ENCODE peak calls at places on chromosomes 5 and 9, in five cellular contexts. R is neuronal stem cell, Z is HepG2, G is PC-3, L is GM23248. W is an unnamed sample.

GRCh38 chr5:19767987-19768386 is 220.0 kb downstream of the CDH18 start:
- DNase-seq in R (no peak), Z (no peak), G (peak; percentile 37), L (no peak), W (no peak)

GRCh38 chr5:151121652-151122051 is 35.9 kb downstream of the ANXA6 start:
- DNase-seq in R (no peak), Z (no peak), G (no peak), L (no peak), W (no peak)

GRCh38 chr9:95249986-95250385 is 67.5 kb downstream of the FANCC start:
- DNase-seq in R (no peak), Z (peak; percentile 65), G (no peak), L (no peak), W (no peak)

GRCh38 chr5:644971-645370 is 32.8 kb downstream of the CEP72 start:
- DNase-seq in R (no peak), Z (no peak), G (no peak), L (no peak), W (no peak)

GRCh38 chr5:85646036-85646435 is 971.7 kb upstream of the COX7C start:
- DNase-seq in R (no peak), Z (no peak), G (no peak), L (no peak), W (no peak)

GRCh38 chr9:78239506-78239905 is 3.6 kb downstream of the CEP78 start:
- DNase-seq in R (no peak), Z (peak; percentile 62), G (peak; percentile 47), L (no peak), W (no peak)

GRCh38 chr9:8457050-8457449 is 657.5 kb upstream of the DMAC1 start:
- DNase-seq in R (no peak), Z (no peak), G (no peak), L (no peak), W (no peak)

GRCh38 chr5:150785950-150786349 is 7.4 kb downstream of the SMIM3 start:
- DNase-seq in R (no peak), Z (no peak), G (no peak), L (no peak), W (no peak)

GRCh38 chr5:108046955-108047670 is 334.8 kb downstream of the FBXL17 start:
- DNase-seq in R (no peak), Z (no peak), G (no peak), L (no peak), W (no peak)

GRCh38 chr5:53256746-53257145 is 147.2 kb upstream of the MOCS2 start:
- DNase-seq in R (no peak), Z (no peak), G (peak; percentile 45), L (peak; percentile 74), W (no peak)

GRCh38 chr9:105413486-105414068 is 34.3 kb upstream of the FSD1L start:
- DNase-seq in R (no peak), Z (peak; percentile 47), G (peak; percentile 37), L (peak; percentile 49), W (no peak)

GRCh38 chr5:91474201-91474600 is 91.1 kb upstream of the ARRDC3 start:
- DNase-seq in R (no peak), Z (no peak), G (no peak), L (no peak), W (no peak)

GRCh38 chr9:137217276-137218211 is 4.5 kb downstream of the RNF208 start:
- DNase-seq in R (no peak), Z (peak; percentile 66), G (peak; percentile 84), L (peak; percentile 67), W (no peak)

GRCh38 chr5:1053391-1054017 is 44.9 kb downstream of the NKD2 start:
- DNase-seq in R (no peak), Z (no peak), G (no peak), L (no peak), W (peak; percentile 85)

DNA sequence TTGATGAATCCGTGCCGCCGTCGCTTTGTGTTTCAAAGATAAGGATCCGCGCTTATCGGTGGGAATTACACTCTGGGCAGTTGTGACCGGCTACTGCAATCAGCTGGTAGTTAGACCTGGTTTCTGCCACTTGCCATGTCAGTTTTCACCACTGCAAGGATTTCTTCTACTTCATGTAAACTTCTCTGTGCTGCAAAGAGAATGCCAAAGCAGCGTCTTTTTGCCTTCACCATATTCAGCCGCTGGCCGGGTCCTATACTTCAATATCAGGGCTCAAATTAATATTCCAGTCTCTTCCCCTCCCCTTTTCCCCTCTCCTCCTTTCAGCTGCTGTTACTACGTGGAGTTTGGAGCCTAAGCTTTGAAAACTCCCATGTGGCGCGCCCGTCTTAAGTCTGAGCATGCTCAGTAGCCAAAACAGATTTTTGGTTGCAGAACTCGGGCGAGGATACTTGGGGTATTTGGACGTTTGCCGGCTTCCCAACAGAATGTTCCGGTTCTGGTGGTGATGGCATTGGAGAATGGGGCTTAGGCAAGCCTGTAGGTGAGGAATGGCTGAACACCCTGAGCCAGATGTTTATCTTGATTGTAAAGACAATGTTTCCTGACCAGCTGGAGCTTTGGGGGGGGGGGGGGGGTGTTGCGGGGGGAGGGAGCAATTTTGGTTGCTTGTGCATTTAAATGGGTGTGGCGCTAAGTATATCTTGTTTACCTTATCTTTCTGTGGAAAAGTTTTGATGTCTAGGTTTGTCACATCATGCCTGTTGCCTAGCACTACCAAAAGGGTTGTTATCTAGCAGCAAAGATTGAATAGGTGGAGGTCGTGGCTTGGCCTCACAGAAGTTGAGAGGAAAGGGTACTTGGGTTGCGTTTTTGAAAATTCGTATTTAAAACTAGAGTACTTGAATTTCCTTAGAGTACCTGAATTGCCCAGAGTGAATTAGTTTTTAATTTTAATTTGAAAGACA is 1.1 kb downstream of the SMAD5 start:
- DNase-seq in R (peak; percentile 32), Z (peak; percentile 52), G (peak; percentile 51), L (peak; percentile 85), W (no peak)
- H2AFZ ChIP-seq in R (peak overlapping the region; percentile 90), Z (no peak overlapping the region), G (peak overlapping the region; percentile 77), L (peak overlapping the region; percentile 97), W (peak overlapping the region; percentile 91)

DNA sequence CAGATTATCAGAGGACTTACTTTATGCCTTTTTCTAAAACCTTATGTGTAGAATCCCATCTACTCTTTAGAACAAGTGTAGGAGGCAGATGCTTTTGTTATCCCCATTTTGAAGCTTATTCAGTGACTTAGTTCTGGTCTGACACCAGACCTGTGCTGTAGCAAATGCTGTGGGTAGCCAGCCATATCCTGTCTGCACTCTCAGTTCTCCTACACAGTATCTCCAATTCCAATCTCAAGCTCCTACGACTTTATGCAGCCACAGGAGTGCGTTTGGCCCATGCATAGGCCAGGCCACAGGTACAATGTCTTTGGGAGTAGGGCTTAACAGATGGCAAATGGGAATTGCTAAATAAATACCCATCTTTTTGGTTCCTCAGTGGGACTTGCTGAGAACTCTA is 292.6 kb downstream of the MCTP1 start:
- DNase-seq in R (no peak), Z (no peak), G (no peak), L (no peak), W (no peak)
- H3K4me1 ChIP-seq in R (no peaks in the 10 kb centered on the region), Z (no peaks in the 10 kb centered on the region), G (no peaks in the 10 kb centered on the region), L (no peaks in the 10 kb centered on the region), W (no peaks in the 10 kb centered on the region)

GRCh38 chr9:70792796-70793195 is 328.6 kb downstream of the TRPM3 start:
- DNase-seq in R (no peak), Z (no peak), G (no peak), L (no peak), W (no peak)

GRCh38 chr9:70795841-70796240 is 325.6 kb downstream of the TRPM3 start:
- DNase-seq in R (no peak), Z (no peak), G (no peak), L (no peak), W (no peak)

GRCh38 chr9:70789086-70789485 is 332.3 kb downstream of the TRPM3 start:
- DNase-seq in R (no peak), Z (no peak), G (no peak), L (no peak), W (no peak)

DNA sequence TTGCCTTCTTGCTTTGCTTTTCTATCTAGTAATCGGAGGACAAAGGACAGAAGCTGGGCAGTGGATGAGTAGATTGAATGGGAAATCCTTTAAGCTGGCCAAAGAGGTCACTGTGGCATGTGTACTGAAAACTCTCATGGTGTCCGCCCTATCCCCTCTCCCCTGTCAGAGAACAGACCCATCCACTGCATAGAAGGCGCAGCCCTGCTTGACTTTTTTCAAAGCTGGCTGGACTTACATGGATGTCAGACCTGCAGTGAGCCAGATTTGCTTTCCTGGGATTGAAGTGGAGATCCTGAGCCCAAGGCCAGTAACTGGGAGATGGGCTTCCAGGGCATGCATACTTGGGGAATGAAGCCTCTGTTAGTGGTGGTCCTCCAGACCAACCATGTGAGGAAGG is 329.5 kb downstream of the TRPM3 start:
- DNase-seq in R (peak; percentile 29), Z (no peak), G (no peak), L (no peak), W (no peak)
- H2AFZ ChIP-seq in R (no peak overlapping the region), Z (no peak overlapping the region), G (no peak overlapping the region), L (no peak overlapping the region), W (no peak overlapping the region)

GRCh38 chr5:176536132-176536901 is 885 bp downstream of the RNF44 start:
- DNase-seq in R (peak; percentile 82), Z (peak; percentile 59), G (peak; percentile 66), L (peak; percentile 92), W (peak; percentile 97)

GRCh38 chr5:176534640-176535039 is 2.6 kb downstream of the RNF44 start:
- DNase-seq in R (no peak), Z (no peak), G (no peak), L (peak; percentile 22), W (peak; percentile 80)

GRCh38 chr5:176536902-176537607 is at the start of gene RNF44:
- DNase-seq in R (peak; percentile 96), Z (peak; percentile 94), G (peak; percentile 96), L (peak; percentile 98), W (peak; percentile 100)

GRCh38 chr5:176535101-176535654 is 2.0 kb downstream of the RNF44 start:
- DNase-seq in R (no peak), Z (no peak), G (peak; percentile 19), L (peak; percentile 56), W (peak; percentile 77)

DNA sequence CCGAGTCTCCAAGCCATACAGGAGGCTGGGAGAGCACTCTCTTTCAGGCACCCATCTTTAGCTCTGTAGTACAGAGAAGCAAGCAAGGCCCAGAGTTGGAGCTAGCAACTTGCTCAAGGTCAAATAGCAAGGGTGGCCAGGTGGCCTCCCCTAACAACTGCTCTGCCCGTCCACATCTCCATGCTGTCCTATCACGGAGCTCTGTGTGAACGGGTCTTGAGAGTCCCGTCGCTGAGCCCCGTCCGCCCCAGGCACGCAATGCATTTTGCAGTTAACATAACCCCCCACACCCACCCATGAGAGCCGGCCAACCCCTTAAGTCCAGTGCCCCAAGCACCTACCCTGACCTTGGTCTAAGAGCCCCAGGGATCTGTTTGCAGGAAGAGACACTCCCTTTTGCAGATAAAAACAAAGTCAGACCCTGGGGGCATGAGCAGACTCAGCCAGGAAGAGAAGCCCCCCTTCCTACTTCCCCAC is 1.5 kb downstream of the RNF44 start:
- DNase-seq in R (no peak), Z (peak; percentile 42), G (peak; percentile 17), L (peak; percentile 37), W (peak; percentile 61)
- H3K4me1 ChIP-seq in R (peaks cover 19% of the 10 kb centered on the region), Z (peaks cover 49% of the 10 kb centered on the region), G (peaks cover 32% of the 10 kb centered on the region), L (peaks cover 11% of the 10 kb centered on the region), W (peaks cover 23% of the 10 kb centered on the region)

DNA sequence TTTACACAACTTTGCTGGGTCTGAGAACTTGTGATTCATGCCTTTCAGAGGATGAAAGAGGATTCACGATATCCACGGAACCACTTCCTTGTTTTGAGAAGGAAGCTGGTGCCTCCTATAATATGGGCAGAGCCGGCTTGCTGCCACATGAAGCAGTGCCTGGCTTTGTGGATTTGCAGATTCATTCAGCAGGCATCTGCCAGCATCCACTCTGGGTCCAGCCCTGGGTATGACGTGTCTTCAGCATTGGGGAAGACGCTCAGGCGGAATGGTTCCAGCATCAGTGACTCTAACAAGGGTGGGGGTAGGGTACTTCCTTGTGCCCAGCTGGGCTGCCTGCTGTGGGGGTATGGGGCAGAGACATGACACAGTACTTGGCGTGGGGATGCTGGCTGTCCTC is 106.8 kb upstream of the PITX1 start:
- DNase-seq in R (no peak), Z (no peak), G (peak; percentile 36), L (peak; percentile 69), W (peak; percentile 95)
- H2AFZ ChIP-seq in R (no peak overlapping the region), Z (no peak overlapping the region), G (no peak overlapping the region), L (peak overlapping the region; percentile 42), W (peak overlapping the region; percentile 93)